ENCODE peak calls at places on chromosomes 16 and 17, in four cellular contexts. D is NCI-H1048; V is brain microvascular endothelial cell; F is stimulated activated CD4-positive, alpha-beta T cell treated with anti-CD3 and anti-CD28 coated beads, Interleukin-4, amount 100 ng/mL, for 1 hour. K is an unnamed sample.

GRCh38 chr16:21162661-21163151 is 4.2 kb downstream of the LDAF1 start:
- DNase-seq in D (no peak), V (no peak), F (no peak), K (peak)

GRCh38 chr17:75504347-75505151 is 10.8 kb downstream of the CASKIN2 start:
- DNase-seq in D (no peak), V (no peak), F (peak), K (no peak)

GRCh38 chr17:7656958-7657715 is 6.4 kb downstream of the ATP1B2 start:
- DNase-seq in D (no peak), V (no peak), F (no peak), K (no peak)

GRCh38 chr17:56887552-56888467 is 26.0 kb downstream of the TRIM25 start:
- DNase-seq in D (no peak), V (no peak), F (no peak), K (no peak)

GRCh38 chr16:35188288-35189155 is 1729.1 kb downstream of the TP53TG3F start:
- DNase-seq in D (no peak), V (no peak), F (no peak), K (no peak)

GRCh38 chr17:14204084-14204483 is 32.6 kb downstream of the CDRT15 start:
- DNase-seq in D (no peak), V (no peak), F (no peak), K (no peak)

GRCh38 chr17:74686761-74687160 is 26.0 kb downstream of the CD300LF start:
- DNase-seq in D (no peak), V (no peak), F (no peak), K (no peak)

GRCh38 chr16:2471016-2471652 is at the start of gene NTN3:
- DNase-seq in D (no peak), V (no peak), F (no peak), K (no peak)

GRCh38 chr16:84735846-84736586 is 36.2 kb downstream of the USP10 start:
- DNase-seq in D (no peak), V (no peak), F (peak), K (no peak)

GRCh38 chr17:33260638-33261037 is 32.5 kb downstream of the ASIC2 start:
- DNase-seq in D (no peak), V (no peak), F (no peak), K (no peak)

GRCh38 chr16:22727285-22728166 is 86.4 kb upstream of the HS3ST2 start:
- DNase-seq in D (no peak), V (no peak), F (no peak), K (no peak)

GRCh38 chr17:77694391-77695363 is 263.8 kb upstream of the TNRC6C start:
- DNase-seq in D (no peak), V (no peak), F (no peak), K (no peak)

GRCh38 chr16:81035975-81036750 is 521 bp downstream of the ATMIN start:
- DNase-seq in D (no peak), V (peak), F (peak), K (no peak)

GRCh38 chr17:83202002-83203000 is 122.9 kb downstream of the METRNL start:
- DNase-seq in D (no peak), V (no peak), F (no peak), K (no peak)

GRCh38 chr16:84827131-84827574 is 7.4 kb downstream of the CRISPLD2 start:
- DNase-seq in D (no peak), V (no peak), F (no peak), K (no peak)

GRCh38 chr16:56525154-56525720 is 5.4 kb upstream of the BBS2 start:
- DNase-seq in D (no peak), V (peak), F (no peak), K (no peak)

GRCh38 chr17:44865231-44865660 is 17.6 kb downstream of the HIGD1B start:
- DNase-seq in D (peak), V (peak), F (peak), K (peak)

GRCh38 chr16:46894011-46894672 is 10.0 kb downstream of the GPT2 start:
- DNase-seq in D (no peak), V (no peak), F (no peak), K (no peak)

GRCh38 chr17:65243838-65244237 is 106.7 kb downstream of the RGS9 start:
- DNase-seq in D (no peak), V (no peak), F (no peak), K (no peak)

GRCh38 chr16:13205352-13205751 is 304.0 kb downstream of the SHISA9 start:
- DNase-seq in D (no peak), V (no peak), F (no peak), K (no peak)